ENCODE peak calls at places on chromosomes 6 and 20, in seven cellular contexts. O is adrenal gland; W is fibroblast of the conjunctiva; N is activated T-helper 1 cell treated with anti-CD3 and anti-CD28 coated beads, Interleukin-12 subunit alpha, Interleukin-12 subunit beta, Interleukin-2, Interleukin-4 antibody, amounts not matched to agents 30 ng/mL and 10 ng/mL and 1 ng/mL, durations not matched to agents 14 hours and 24 hours and 36 hours; G is NCI-H226; D is Kasumi-1; I is foreskin keratinocyte. Z is an unnamed sample.

GRCh38 chr6:30816791-30817739 is 67.3 kb upstream of the DDR1 start:
- DNase-seq in O (no peak), W (no peak), N (no peak), G (no peak), D (no peak), I (no peak), Z (no peak)

GRCh38 chr6:108778421-108779186 is 69.6 kb upstream of the ARMC2 start:
- DNase-seq in O (no peak), W (no peak), N (no peak), G (no peak), D (no peak), I (no peak), Z (no peak)

GRCh38 chr20:46001498-46001897 is 7.2 kb upstream of the MMP9 start:
- DNase-seq in O (no peak), W (no peak), N (no peak), G (no peak), D (no peak), I (no peak), Z (no peak)

GRCh38 chr6:4017847-4018193 is 61.1 kb downstream of the FAM217A start:
- DNase-seq in O (no peak), W (no peak), N (no peak), G (no peak), D (peak; percentile 65), I (peak; percentile 56), Z (peak; percentile 30)

GRCh38 chr6:145247677-145248419 is 487.5 kb downstream of the EPM2A start:
- DNase-seq in O (no peak), W (peak; percentile 37), N (no peak), G (peak; percentile 95), D (no peak), I (peak; percentile 93), Z (no peak)

GRCh38 chr6:25332671-25333071 is 53.5 kb downstream of the CARMIL1 start:
- DNase-seq in O (no peak), W (no peak), N (no peak), G (no peak), D (no peak), I (no peak), Z (peak; percentile 17)

GRCh38 chr6:153150400-153150766 is 19.3 kb upstream of the RGS17 start:
- DNase-seq in O (no peak), W (no peak), N (no peak), G (no peak), D (no peak), I (no peak), Z (no peak)

GRCh38 chr6:30394139-30394538 is 49.2 kb downstream of the RPP21 start:
- DNase-seq in O (no peak), W (no peak), N (no peak), G (no peak), D (no peak), I (no peak), Z (no peak)

GRCh38 chr6:147735924-147736323 is 227.4 kb downstream of the SAMD5 start:
- DNase-seq in O (no peak), W (no peak), N (no peak), G (no peak), D (no peak), I (no peak), Z (no peak)

GRCh38 chr6:35745480-35745879 is 8.6 kb downstream of the ARMC12 start:
- DNase-seq in O (no peak), W (no peak), N (no peak), G (no peak), D (no peak), I (no peak), Z (no peak)

GRCh38 chr6:85473748-85474147 is 23.9 kb downstream of the NT5E start:
- DNase-seq in O (no peak), W (no peak), N (no peak), G (no peak), D (no peak), I (no peak), Z (no peak)

GRCh38 chr6:422423-423061 is 31.0 kb downstream of the IRF4 start:
- DNase-seq in O (peak; percentile 72), W (peak; percentile 80), N (peak; percentile 67), G (peak; percentile 19), D (no peak), I (peak; percentile 76), Z (no peak)

GRCh38 chr6:169722362-169723199 is 1.7 kb downstream of the PHF10 start:
- DNase-seq in O (peak; percentile 65), W (no peak), N (peak; percentile 16), G (peak; percentile 89), D (peak; percentile 45), I (peak; percentile 86), Z (peak; percentile 45)

GRCh38 chr20:50328161-50328979 is 137.7 kb downstream of the CEBPB start:
- DNase-seq in O (no peak), W (no peak), N (no peak), G (peak; percentile 52), D (no peak), I (no peak), Z (no peak)

GRCh38 chr6:117165921-117166499 is 99.3 kb upstream of the VGLL2 start:
- DNase-seq in O (no peak), W (no peak), N (no peak), G (no peak), D (no peak), I (peak; percentile 54), Z (no peak)

GRCh38 chr20:33673411-33674293 is 576 bp downstream of the NECAB3 start:
- DNase-seq in O (peak; percentile 40), W (no peak), N (no peak), G (no peak), D (peak; percentile 27), I (no peak), Z (no peak)

GRCh38 chr20:47146703-47147102 is 209.8 kb downstream of the ZMYND8 start:
- DNase-seq in O (no peak), W (no peak), N (no peak), G (peak; percentile 81), D (no peak), I (no peak), Z (no peak)

GRCh38 chr20:10507052-10507451 is 71.9 kb downstream of the SLX4IP start:
- DNase-seq in O (no peak), W (no peak), N (no peak), G (no peak), D (no peak), I (no peak), Z (no peak)

GRCh38 chr6:166476634-166477215 is 94.0 kb upstream of the MPC1 start:
- DNase-seq in O (no peak), W (no peak), N (no peak), G (no peak), D (no peak), I (no peak), Z (no peak)

GRCh38 chr20:58993332-58994248 is 12.5 kb downstream of the NELFCD start:
- DNase-seq in O (no peak), W (no peak), N (no peak), G (no peak), D (no peak), I (no peak), Z (no peak)

GRCh38 chr20:38757145-38757800 is 9.0 kb downstream of the ACTR5 start:
- DNase-seq in O (no peak), W (no peak), N (no peak), G (peak; percentile 12), D (no peak), I (no peak), Z (no peak)

GRCh38 chr6:161444464-161444863 is 170.6 kb upstream of the AGPAT4 start:
- DNase-seq in O (peak; percentile 70), W (no peak), N (no peak), G (no peak), D (no peak), I (no peak), Z (peak; percentile 11)

GRCh38 chr6:132673376-132674094 is 14.6 kb upstream of the TAAR1 start:
- DNase-seq in O (no peak), W (no peak), N (no peak), G (no peak), D (no peak), I (no peak), Z (no peak)

GRCh38 chr6:12381587-12381986 is 91.4 kb downstream of the EDN1 start:
- DNase-seq in O (no peak), W (no peak), N (no peak), G (peak; percentile 18), D (no peak), I (peak; percentile 70), Z (no peak)

GRCh38 chr6:139927236-139927635 is 552.8 kb upstream of the CITED2 start:
- DNase-seq in O (no peak), W (peak; percentile 84), N (no peak), G (peak; percentile 33), D (peak; percentile 43), I (peak; percentile 11), Z (no peak)

GRCh38 chr20:3890999-3891929 is 2.1 kb downstream of the PANK2 start:
- DNase-seq in O (no peak), W (no peak), N (no peak), G (no peak), D (no peak), I (peak; percentile 22), Z (no peak)

GRCh38 chr6:167803816-167804215 is 22.9 kb upstream of the AFDN start:
- DNase-seq in O (no peak), W (no peak), N (no peak), G (no peak), D (no peak), I (no peak), Z (no peak)

GRCh38 chr6:151005896-151006632 is 140.6 kb downstream of the MTHFD1L start:
- DNase-seq in O (no peak), W (no peak), N (no peak), G (no peak), D (peak; percentile 64), I (no peak), Z (no peak)

GRCh38 chr6:140905050-140905449 is 1227.7 kb upstream of the GJE1 start:
- DNase-seq in O (no peak), W (no peak), N (no peak), G (no peak), D (no peak), I (no peak), Z (no peak)

GRCh38 chr6:150891886-150892485 is 26.5 kb downstream of the MTHFD1L start:
- DNase-seq in O (peak; percentile 79), W (peak; percentile 70), N (peak; percentile 45), G (peak; percentile 41), D (peak; percentile 76), I (peak; percentile 58), Z (peak; percentile 33)

GRCh38 chr20:46357030-46357514 is 48.8 kb upstream of the CDH22 start:
- DNase-seq in O (peak; percentile 89), W (no peak), N (no peak), G (no peak), D (no peak), I (no peak), Z (no peak)

GRCh38 chr20:48818481-48818987 is 9.3 kb downstream of the PREX1 start:
- DNase-seq in O (no peak), W (no peak), N (peak; percentile 16), G (no peak), D (no peak), I (no peak), Z (peak; percentile 63)

GRCh38 chr6:22418714-22419113 is 121.9 kb upstream of the PRL start:
- DNase-seq in O (no peak), W (no peak), N (no peak), G (no peak), D (no peak), I (no peak), Z (no peak)

GRCh38 chr6:116557863-116558262 is 4.3 kb downstream of the CALHM4 start:
- DNase-seq in O (peak; percentile 88), W (peak; percentile 84), N (no peak), G (peak; percentile 98), D (no peak), I (peak; percentile 99), Z (no peak)

GRCh38 chr6:65760285-65760684 is 53.3 kb upstream of the EYS start:
- DNase-seq in O (no peak), W (no peak), N (no peak), G (no peak), D (no peak), I (peak; percentile 3), Z (no peak)

GRCh38 chr6:167683028-167683862 is 143.5 kb upstream of the AFDN start:
- DNase-seq in O (peak; percentile 75), W (no peak), N (no peak), G (peak; percentile 95), D (no peak), I (no peak), Z (no peak)

GRCh38 chr6:16403831-16404230 is 165.4 kb downstream of the GMPR start:
- DNase-seq in O (no peak), W (no peak), N (no peak), G (no peak), D (peak; percentile 3), I (no peak), Z (no peak)

GRCh38 chr6:160348552-160349441 is 619 bp downstream of the SLC22A3 start:
- DNase-seq in O (peak; percentile 46), W (no peak), N (no peak), G (no peak), D (no peak), I (peak; percentile 48), Z (no peak)